ENCODE peak calls at places on chromosomes 12 and 14, in ten cellular contexts. D, R, Z, O, E, U, C, K, S and M are unnamed samples.

GRCh38 chr12:31868980-31869379 is 90.2 kb upstream of the RESF1 start:
- DNase-seq in D (no peak), R (peak; percentile 17), Z (peak; percentile 11), O (no peak), E (no peak), U (no peak), C (peak; percentile 79), K (no peak), S (no peak), M (no peak)

GRCh38 chr14:104573930-104574329 is 5.6 kb upstream of the C14orf180 start:
- DNase-seq in D (no peak), R (no peak), Z (peak; percentile 72), O (no peak), E (no peak), U (no peak), C (no peak), K (no peak), S (peak; percentile 63), M (no peak)

GRCh38 chr12:88538250-88538649 is 42.0 kb downstream of the KITLG start:
- DNase-seq in D (no peak), R (no peak), Z (no peak), O (no peak), E (no peak), U (no peak), C (no peak), K (no peak), S (no peak), M (no peak)

GRCh38 chr12:41932470-41932991 is 212.1 kb downstream of the GXYLT1 start:
- DNase-seq in D (no peak), R (peak; percentile 94), Z (peak; percentile 16), O (peak; percentile 45), E (peak; percentile 59), U (no peak), C (peak; percentile 98), K (peak; percentile 90), S (peak; percentile 63), M (no peak)

GRCh38 chr12:93857279-93857894 is 180.2 kb downstream of the CRADD start:
- DNase-seq in D (no peak), R (no peak), Z (no peak), O (no peak), E (no peak), U (no peak), C (no peak), K (no peak), S (no peak), M (no peak)

GRCh38 chr14:63632932-63633514 is 8.6 kb downstream of the WDR89 start:
- DNase-seq in D (no peak), R (peak; percentile 10), Z (peak; percentile 26), O (peak; percentile 43), E (no peak), U (no peak), C (peak; percentile 41), K (no peak), S (no peak), M (no peak)

GRCh38 chr12:94305293-94305957 is 154.2 kb downstream of the CEP83 start:
- DNase-seq in D (no peak), R (no peak), Z (no peak), O (no peak), E (no peak), U (no peak), C (no peak), K (no peak), S (no peak), M (no peak)

GRCh38 chr12:113766880-113767878 is 198.9 kb downstream of the RBM19 start:
- DNase-seq in D (no peak), R (no peak), Z (no peak), O (no peak), E (no peak), U (no peak), C (no peak), K (no peak), S (no peak), M (no peak)

GRCh38 chr14:100429537-100429936 is 106.4 kb downstream of the SLC25A47 start:
- DNase-seq in D (no peak), R (no peak), Z (no peak), O (no peak), E (no peak), U (no peak), C (no peak), K (no peak), S (no peak), M (no peak)

GRCh38 chr12:62190921-62191746 is 69.1 kb upstream of the USP15 start:
- DNase-seq in D (no peak), R (no peak), Z (peak; percentile 15), O (peak; percentile 56), E (peak; percentile 46), U (no peak), C (no peak), K (peak; percentile 82), S (peak; percentile 69), M (no peak)

GRCh38 chr12:79818856-79819255 is 116.0 kb downstream of the PPP1R12A start:
- DNase-seq in D (no peak), R (no peak), Z (no peak), O (no peak), E (no peak), U (no peak), C (no peak), K (no peak), S (no peak), M (no peak)

GRCh38 chr12:89861086-89861485 is 152.4 kb upstream of the ATP2B1 start:
- DNase-seq in D (peak; percentile 7), R (no peak), Z (no peak), O (no peak), E (no peak), U (no peak), C (no peak), K (no peak), S (no peak), M (no peak)

GRCh38 chr12:27474344-27474743 is 27.8 kb downstream of the SMCO2 start:
- DNase-seq in D (no peak), R (no peak), Z (no peak), O (no peak), E (no peak), U (no peak), C (no peak), K (no peak), S (no peak), M (no peak)

GRCh38 chr14:81766597-81766996 is 232.9 kb upstream of the SEL1L start:
- DNase-seq in D (no peak), R (no peak), Z (no peak), O (no peak), E (no peak), U (no peak), C (no peak), K (no peak), S (no peak), M (no peak)

GRCh38 chr12:107983871-107984480 is 145.1 kb upstream of the WSCD2 start:
- DNase-seq in D (no peak), R (no peak), Z (peak; percentile 82), O (no peak), E (no peak), U (no peak), C (no peak), K (no peak), S (no peak), M (no peak)

GRCh38 chr14:100150932-100151587 is 8.4 kb downstream of the DEGS2 start:
- DNase-seq in D (no peak), R (no peak), Z (no peak), O (no peak), E (no peak), U (no peak), C (no peak), K (no peak), S (no peak), M (no peak)